ENCODE peak calls at places on chromosome 4, in five cellular contexts. P is fibroblast of lung, O is progenitor cell of endocrine pancreas, Y is right atrium auricular region, F is esophagus squamous epithelium. I is an unnamed sample.

GRCh38 chr4:38131371-38132139 is 171.4 kb downstream of the PTTG2 start:
- DNase-seq in P (no peak), F (no peak), Y (no peak), O (no peak), I (no peak)

GRCh38 chr4:74583066-74583700 is 138.2 kb downstream of the AREG start:
- DNase-seq in F (no peak), Y (no peak), O (no peak), P (peak), I (no peak)

GRCh38 chr4:143514432-143514831 is 930 bp downstream of the SMARCA5 start:
- DNase-seq in P (peak), O (peak), F (no peak), Y (no peak), I (peak)

GRCh38 chr4:47598896-47599295 is 113.8 kb downstream of the ATP10D start:
- DNase-seq in F (no peak), O (no peak), Y (no peak), P (no peak), I (no peak)

GRCh38 chr4:127622923-127623754 is 9.6 kb upstream of the INTU start:
- DNase-seq in Y (no peak), F (no peak), P (peak), O (peak), I (peak)

GRCh38 chr4:140095694-140096482 is 58.1 kb downstream of the MAML3 start:
- DNase-seq in Y (no peak), O (no peak), F (no peak), P (peak), I (no peak)

GRCh38 chr4:152956650-152957436 is 20.7 kb downstream of the FHDC1 start:
- DNase-seq in P (peak), Y (no peak), O (no peak), F (no peak), I (no peak)

GRCh38 chr4:36243355-36244256 is 708 bp downstream of the ARAP2 start:
- DNase-seq in Y (peak), O (no peak), F (peak), P (peak), I (peak)

GRCh38 chr4:92232566-92232965 is 71.2 kb upstream of the GRID2 start:
- DNase-seq in Y (no peak), O (no peak), F (no peak), P (peak), I (no peak)

GRCh38 chr4:102684605-102685052 is 76.1 kb downstream of the MANBA start:
- DNase-seq in Y (no peak), O (no peak), F (no peak), P (peak), I (no peak)

GRCh38 chr4:95215991-95216605 is 332.7 kb downstream of the UNC5C start:
- DNase-seq in P (peak), F (no peak), O (no peak), Y (no peak), I (no peak)

GRCh38 chr4:99848576-99848975 is 31.9 kb downstream of the DAPP1 start:
- DNase-seq in P (no peak), O (no peak), F (no peak), Y (no peak), I (no peak)

GRCh38 chr4:165203541-165204461 is 3.6 kb upstream of the KLHL2 start:
- DNase-seq in O (no peak), P (no peak), Y (no peak), F (no peak), I (no peak)

GRCh38 chr4:181890031-181890430 is 353.2 kb upstream of the TENM3 start:
- DNase-seq in P (no peak), O (no peak), Y (no peak), F (no peak), I (no peak)

GRCh38 chr4:161564230-161564834 is 599.5 kb downstream of the FSTL5 start:
- DNase-seq in Y (no peak), P (peak), O (no peak), F (no peak), I (no peak)

GRCh38 chr4:165872443-165873297 is at the start of gene TLL1:
- DNase-seq in P (peak), Y (no peak), F (no peak), O (no peak), I (no peak)

GRCh38 chr4:11079171-11079570 is 349.5 kb downstream of the HS3ST1 start:
- DNase-seq in O (no peak), F (no peak), Y (no peak), P (no peak), I (no peak)

GRCh38 chr4:111228396-111228795 is 605.5 kb upstream of the PITX2 start:
- DNase-seq in O (no peak), Y (no peak), P (no peak), F (no peak), I (no peak)

GRCh38 chr4:113781439-113782040 is 20.0 kb upstream of the CAMK2D start:
- DNase-seq in O (no peak), F (no peak), Y (no peak), P (peak), I (no peak)

GRCh38 chr4:13558881-13559280 is 14.6 kb upstream of the NKX3-2 start:
- DNase-seq in P (no peak), F (no peak), Y (no peak), O (no peak), I (no peak)

GRCh38 chr4:176794151-176794550 is 1.4 kb upstream of the VEGFC start:
- DNase-seq in F (no peak), O (no peak), P (peak), Y (no peak), I (no peak)

GRCh38 chr4:139030614-139031235 is 15.1 kb downstream of the NOCT start:
- DNase-seq in Y (peak), F (no peak), P (peak), O (peak), I (peak)

GRCh38 chr4:107247738-107248137 is 211.6 kb upstream of the DKK2 start:
- DNase-seq in P (peak), O (no peak), F (no peak), Y (no peak), I (no peak)

GRCh38 chr4:20299515-20299914 is 47.8 kb downstream of the SLIT2 start:
- DNase-seq in Y (no peak), O (no peak), F (no peak), P (peak), I (no peak)

GRCh38 chr4:61442936-61443335 is 242.8 kb downstream of the ADGRL3 start:
- DNase-seq in P (peak), O (no peak), F (no peak), Y (no peak), I (no peak)

GRCh38 chr4:6032249-6033244 is 14.3 kb upstream of the C4orf50 start:
- DNase-seq in O (no peak), P (no peak), Y (no peak), F (no peak), I (no peak)

GRCh38 chr4:18069806-18070205 is 48.3 kb upstream of the LCORL start:
- DNase-seq in F (no peak), O (no peak), Y (no peak), P (no peak), I (no peak)

GRCh38 chr4:75916091-75916661 is 13.9 kb upstream of the PPEF2 start:
- DNase-seq in Y (no peak), F (no peak), P (peak), O (no peak), I (peak)

GRCh38 chr4:100517864-100518341 is at the start of gene EMCN:
- DNase-seq in F (no peak), Y (peak), O (no peak), P (no peak), I (no peak)

GRCh38 chr4:93184093-93184492 is 644.5 kb upstream of the ATOH1 start:
- DNase-seq in O (no peak), Y (no peak), F (no peak), P (no peak), I (no peak)

GRCh38 chr4:80592950-80593349 is 257.4 kb downstream of the CFAP299 start:
- DNase-seq in P (no peak), F (no peak), Y (no peak), O (no peak), I (no peak)

GRCh38 chr4:111943796-111944203 is 201.5 kb upstream of the FAM241A start:
- DNase-seq in Y (peak), F (peak), P (peak), O (peak), I (peak)

GRCh38 chr4:10074767-10075105 is 41.9 kb downstream of the WDR1 start:
- DNase-seq in O (no peak), F (no peak), P (peak), Y (no peak), I (no peak)
- TF ChIP-seq CTCF in O (peak), F (peak), P (peak), Y (no peak), I (peak)

GRCh38 chr4:67204441-67204840 is 340.9 kb downstream of the CENPC start:
- DNase-seq in P (no peak), Y (no peak), F (no peak), O (no peak), I (no peak)

GRCh38 chr4:67201334-67201733 is 344.0 kb downstream of the CENPC start:
- DNase-seq in F (no peak), Y (no peak), O (no peak), P (no peak), I (no peak)

DNA sequence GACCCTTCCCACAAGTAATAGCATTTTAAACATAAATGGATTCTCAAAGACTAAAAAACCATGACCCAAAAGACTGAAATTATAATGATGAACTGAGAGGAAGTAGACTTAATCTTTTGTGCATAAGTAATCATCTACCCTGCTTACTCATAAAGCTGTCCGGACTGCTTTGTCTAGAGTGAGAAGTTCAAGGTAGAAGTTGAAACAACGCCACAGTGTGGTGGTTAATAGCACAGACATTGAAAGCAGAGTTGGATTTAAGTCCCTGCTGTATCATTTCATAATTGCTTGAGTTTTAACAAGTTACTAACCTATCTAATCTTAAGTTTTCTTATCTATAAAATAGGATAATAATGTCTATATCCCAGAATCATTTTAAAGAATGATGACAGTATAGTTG is 346.5 kb downstream of the CENPC start:
- DNase-seq in Y (no peak), O (no peak), F (no peak), P (no peak), I (no peak)
- TF ChIP-seq CTCF in Y (no peak), O (peak), F (no peak), P (no peak), I (peak)

DNA sequence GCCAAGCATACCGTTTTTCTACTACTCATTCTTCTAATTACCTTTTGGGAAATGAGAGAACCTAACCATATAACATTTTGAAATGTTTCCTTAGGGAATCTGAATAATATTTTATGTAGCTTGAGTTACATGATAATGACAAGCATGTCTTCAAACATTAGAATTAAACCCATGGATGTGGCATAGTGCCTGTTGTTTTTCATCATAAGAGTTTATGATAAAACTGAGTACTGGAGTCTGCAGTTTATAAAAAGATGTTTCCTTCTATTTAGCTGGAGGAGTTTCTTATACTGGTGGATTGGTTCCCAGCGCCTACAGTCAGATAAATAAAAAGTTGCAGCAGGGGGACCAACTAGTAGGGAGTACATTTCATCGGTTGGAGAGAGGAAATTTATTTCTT is 70.1 kb upstream of the PCDH18 start:
- DNase-seq in P (no peak), Y (no peak), F (no peak), O (no peak), I (no peak)
- TF ChIP-seq CTCF in P (no peak), Y (no peak), F (no peak), O (no peak), I (no peak)

GRCh38 chr4:1784395-1784788 is 8.7 kb upstream of the FGFR3 start:
- DNase-seq in O (no peak), Y (no peak), P (no peak), F (no peak), I (no peak)
- TF ChIP-seq CTCF in O (no peak), Y (no peak), P (no peak), F (no peak), I (no peak)

GRCh38 chr4:24765331-24765990 is 29.9 kb upstream of the SOD3 start:
- DNase-seq in Y (no peak), F (no peak), O (no peak), P (peak), I (no peak)

GRCh38 chr4:24768006-24768405 is 27.4 kb upstream of the SOD3 start:
- DNase-seq in F (no peak), O (no peak), P (no peak), Y (no peak), I (no peak)

GRCh38 chr4:24764305-24764704 is 31.1 kb upstream of the SOD3 start:
- DNase-seq in O (no peak), F (no peak), P (no peak), Y (no peak), I (no peak)

GRCh38 chr4:24768604-24769003 is 26.8 kb upstream of the SOD3 start:
- DNase-seq in O (no peak), Y (no peak), P (no peak), F (no peak), I (no peak)

DNA sequence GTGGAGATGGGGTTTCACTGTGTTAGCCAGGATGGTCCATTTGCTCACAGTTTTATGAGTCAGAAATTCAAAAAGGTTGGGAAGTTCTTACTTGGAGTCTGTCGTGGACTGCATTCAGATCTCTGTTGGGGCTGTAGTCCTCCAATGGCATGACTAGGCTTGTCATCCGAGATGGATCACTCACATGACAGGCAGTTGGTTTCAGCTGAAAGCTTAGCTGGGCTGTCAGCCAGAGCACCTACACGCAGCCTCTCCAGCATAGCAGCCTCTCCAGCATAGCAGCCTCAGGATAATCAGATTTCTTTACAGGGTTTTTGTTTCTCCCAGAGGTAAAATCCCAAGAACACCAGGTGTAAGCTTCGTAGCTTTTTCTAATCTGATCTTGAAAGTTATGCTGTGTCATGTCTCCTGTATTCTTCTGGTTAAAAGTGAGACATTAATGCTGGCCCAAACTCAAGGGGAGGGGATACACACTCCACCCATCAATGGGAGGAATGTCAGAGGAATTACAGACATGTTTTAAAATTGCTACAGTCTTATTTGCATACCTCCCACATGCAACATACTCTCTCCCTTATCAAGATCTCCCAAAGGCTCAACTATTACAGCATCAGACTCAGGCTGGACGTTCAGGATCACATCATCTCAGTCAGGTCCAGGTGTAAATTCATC is 31.6 kb upstream of the SOD3 start:
- DNase-seq in O (no peak), Y (no peak), F (no peak), P (peak), I (no peak)
- TF ChIP-seq CTCF in O (no peak), Y (no peak), F (no peak), P (no peak), I (no peak)

GRCh38 chr4:72394264-72394663 is 174.8 kb downstream of the ADAMTS3 start:
- DNase-seq in F (no peak), P (no peak), Y (no peak), O (no peak), I (no peak)

GRCh38 chr4:72390409-72390808 is 178.6 kb downstream of the ADAMTS3 start:
- DNase-seq in P (peak), O (no peak), F (no peak), Y (no peak), I (no peak)

GRCh38 chr4:72387959-72388358 is 181.1 kb downstream of the ADAMTS3 start:
- DNase-seq in P (no peak), O (no peak), Y (no peak), F (no peak), I (no peak)

GRCh38 chr4:72391281-72391680 is 177.7 kb downstream of the ADAMTS3 start:
- DNase-seq in O (no peak), Y (no peak), F (no peak), P (no peak), I (no peak)
- TF ChIP-seq CTCF in O (no peak), Y (no peak), F (no peak), P (no peak), I (no peak)

GRCh38 chr4:39384563-39384962 is 18.4 kb upstream of the RFC1 start:
- DNase-seq in F (no peak), Y (no peak), O (no peak), P (no peak), I (no peak)

DNA sequence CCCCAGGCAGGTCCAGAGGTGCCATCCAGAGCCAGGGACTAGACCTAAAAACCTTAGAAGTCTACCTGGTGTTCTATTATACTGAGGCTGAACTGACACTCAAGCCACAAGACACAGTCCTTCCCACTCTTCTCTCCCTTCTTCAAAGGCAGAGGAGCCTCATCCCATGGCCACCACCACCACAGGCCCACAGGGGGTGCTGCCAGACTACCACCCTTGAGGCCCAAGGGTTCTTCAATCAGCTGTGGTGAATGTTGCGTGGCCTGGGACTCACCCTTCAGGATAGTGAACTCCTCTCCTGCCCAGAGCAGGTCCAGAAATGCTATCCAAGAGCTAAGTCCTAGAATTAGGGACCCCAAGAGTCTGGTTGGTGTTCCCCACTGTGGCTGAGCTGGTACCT is 17.5 kb upstream of the RFC1 start:
- DNase-seq in O (no peak), Y (no peak), F (no peak), P (no peak), I (no peak)
- TF ChIP-seq CTCF in O (no peak), Y (no peak), F (no peak), P (no peak), I (no peak)

GRCh38 chr4:41349021-41349420 is 92.3 kb downstream of the UCHL1 start:
- DNase-seq in O (no peak), Y (no peak), F (no peak), P (peak), I (no peak)
- TF ChIP-seq CTCF in O (no peak), Y (no peak), F (no peak), P (no peak), I (no peak)